ENCODE peak calls at places on chromosomes 6 and 20, in seven cellular contexts. H is T47D; A is NAMALWA; M is brain microvascular endothelial cell; E is GM13977; Z is effector CD4-positive, alpha-beta T cell; D is H1. X is an unnamed sample.

GRCh38 chr6:12961761-12962160 is 245.2 kb downstream of the PHACTR1 start:
- DNase-seq in H (no peak), A (no peak), M (no peak), E (no peak), Z (no peak), D (no peak), X (no peak)

GRCh38 chr6:91098006-91098405 is 511.1 kb upstream of the MAP3K7 start:
- DNase-seq in H (no peak), A (no peak), M (no peak), E (no peak), Z (no peak), D (no peak), X (no peak)

GRCh38 chr6:3729603-3730344 is 21.7 kb downstream of the PXDC1 start:
- DNase-seq in H (no peak), A (no peak), M (no peak), E (no peak), Z (no peak), D (no peak), X (no peak)

GRCh38 chr6:53795702-53796450 is 1.1 kb downstream of the LRRC1 start:
- DNase-seq in H (peak; percentile 40), A (no peak), M (no peak), E (no peak), Z (peak; percentile 2), D (peak; percentile 67), X (peak; percentile 32)

GRCh38 chr6:93417421-93417996 is 1.9 kb downstream of the EPHA7 start:
- DNase-seq in H (no peak), A (no peak), M (peak; percentile 17), E (peak; percentile 41), Z (no peak), D (no peak), X (no peak)

GRCh38 chr20:16393836-16394235 is 179.4 kb downstream of the KIF16B start:
- DNase-seq in H (no peak), A (no peak), M (no peak), E (no peak), Z (no peak), D (no peak), X (no peak)

GRCh38 chr6:99613398-99613704 is 6.7 kb downstream of the PRDM13 start:
- DNase-seq in H (no peak), A (peak; percentile 28), M (no peak), E (peak; percentile 81), Z (no peak), D (no peak), X (peak; percentile 24)

GRCh38 chr6:110256366-110256765 is 76.1 kb downstream of the CDC40 start:
- DNase-seq in H (no peak), A (no peak), M (no peak), E (no peak), Z (no peak), D (no peak), X (no peak)